ENCODE peak calls at places on chromosomes 2 and 18, in eight cellular contexts. H, S, Y, X, F, N, D and C are unnamed samples.

GRCh38 chr2:230067990-230068657 is 600 bp downstream of the SLC16A14 start:
- DNase-seq in S (peak), X (peak), Y (peak), N (peak), F (peak), D (peak), H (peak), C (peak)

GRCh38 chr2:117859924-117860647 is 45.6 kb downstream of the DDX18 start:
- DNase-seq in H (no peak), D (no peak), Y (no peak), S (no peak), F (no peak), X (no peak), N (peak), C (no peak)

GRCh38 chr18:34820360-34820759 is 110.3 kb downstream of the DTNA start:
- DNase-seq in Y (no peak), D (no peak), S (no peak), X (no peak), H (no peak), F (no peak), N (no peak), C (no peak)

GRCh38 chr2:150903461-150903860 is 358.2 kb downstream of the RBM43 start:
- DNase-seq in N (no peak), S (no peak), H (peak), Y (peak), X (no peak), F (no peak), D (no peak), C (peak)

GRCh38 chr2:60519259-60519863 is 34.1 kb downstream of the BCL11A start:
- DNase-seq in N (no peak), D (no peak), X (no peak), F (no peak), H (no peak), Y (peak), S (no peak), C (no peak)

GRCh38 chr18:68164909-68165308 is 550.0 kb downstream of the TMX3 start:
- DNase-seq in N (no peak), S (no peak), X (no peak), D (no peak), F (no peak), H (no peak), Y (no peak), C (no peak)

GRCh38 chr18:74731097-74731496 is 133.4 kb downstream of the ZNF407 start:
- DNase-seq in H (peak), X (no peak), D (no peak), Y (peak), N (no peak), F (no peak), S (no peak), C (peak)

GRCh38 chr2:98378901-98379300 is 32.6 kb downstream of the CNGA3 start:
- DNase-seq in D (no peak), F (no peak), N (no peak), S (no peak), H (no peak), X (peak), Y (peak), C (peak)

GRCh38 chr2:55014962-55015939 is 35.0 kb downstream of the RTN4 start:
- DNase-seq in N (no peak), F (no peak), D (peak), Y (peak), X (no peak), H (peak), S (no peak), C (peak)

GRCh38 chr2:38666578-38666926 is 638 bp downstream of the GALM start:
- DNase-seq in Y (peak), X (no peak), F (no peak), D (no peak), N (no peak), H (peak), S (no peak), C (no peak)

GRCh38 chr2:68732036-68732435 is 2.6 kb upstream of the ARHGAP25 start:
- DNase-seq in F (no peak), X (no peak), H (no peak), Y (no peak), N (no peak), D (no peak), S (no peak), C (no peak)

GRCh38 chr18:22223961-22224322 is 54.6 kb downstream of the GATA6 start:
- DNase-seq in Y (no peak), F (no peak), N (no peak), X (no peak), H (no peak), D (no peak), S (no peak), C (no peak)

GRCh38 chr2:48738806-48739205 is 16.7 kb downstream of the LHCGR start:
- DNase-seq in D (no peak), N (no peak), S (no peak), H (peak), Y (peak), F (no peak), X (no peak), C (peak)

GRCh38 chr18:8876887-8877286 is 171.5 kb downstream of the MTCL1 start:
- DNase-seq in D (no peak), H (no peak), S (no peak), N (no peak), F (no peak), X (no peak), Y (no peak), C (no peak)

GRCh38 chr2:118061135-118061955 is 26.9 kb upstream of the INSIG2 start:
- DNase-seq in S (no peak), D (no peak), X (no peak), F (peak), Y (peak), N (peak), H (peak), C (peak)

GRCh38 chr2:59149271-59149670 is 908.1 kb upstream of the FANCL start:
- DNase-seq in D (no peak), F (no peak), X (no peak), H (no peak), N (no peak), S (no peak), Y (no peak), C (no peak)

GRCh38 chr18:7545734-7546133 is 21.4 kb upstream of the PTPRM start:
- DNase-seq in X (no peak), H (peak), F (no peak), S (peak), D (no peak), Y (peak), N (no peak), C (peak)

GRCh38 chr2:239098288-239098970 is 250.5 kb downstream of the TWIST2 start:
- DNase-seq in S (no peak), H (no peak), F (no peak), Y (no peak), N (no peak), D (no peak), X (no peak), C (no peak)

GRCh38 chr2:39468574-39469331 is 31.7 kb upstream of the MAP4K3 start:
- DNase-seq in S (no peak), Y (peak), F (no peak), N (no peak), X (no peak), D (no peak), H (peak), C (peak)

GRCh38 chr2:101064868-101065549 is 62.9 kb downstream of the RPL31 start:
- DNase-seq in Y (peak), N (no peak), F (peak), S (no peak), H (peak), X (no peak), D (no peak), C (peak)

GRCh38 chr2:28952806-28953190 is 28.3 kb upstream of the TOGARAM2 start:
- DNase-seq in S (no peak), N (no peak), Y (no peak), X (no peak), F (no peak), D (no peak), H (no peak), C (no peak)

GRCh38 chr18:42155024-42155423 is 200.0 kb downstream of the PIK3C3 start:
- DNase-seq in D (peak), N (no peak), Y (no peak), S (no peak), X (no peak), F (no peak), H (no peak), C (no peak)

GRCh38 chr2:25222475-25223121 is 54.2 kb upstream of the POMC start:
- DNase-seq in Y (no peak), F (no peak), X (no peak), D (no peak), H (no peak), N (no peak), S (no peak), C (no peak)

GRCh38 chr2:188909036-188909435 is 65.1 kb upstream of the COL3A1 start:
- DNase-seq in Y (peak), N (no peak), H (peak), D (no peak), F (no peak), X (no peak), S (no peak), C (peak)

GRCh38 chr2:133026536-133027177 is 356.7 kb upstream of the LYPD1 start:
- DNase-seq in F (no peak), X (no peak), D (no peak), N (no peak), H (no peak), S (no peak), Y (peak), C (peak)

GRCh38 chr2:235126771-235127170 is 175.0 kb downstream of the SH3BP4 start:
- DNase-seq in F (no peak), D (no peak), S (no peak), Y (no peak), X (no peak), H (peak), N (no peak), C (no peak)

GRCh38 chr18:74604774-74605173 is 7.1 kb downstream of the ZNF407 start:
- DNase-seq in Y (peak), D (no peak), S (no peak), N (no peak), F (no peak), X (no peak), H (peak), C (peak)

GRCh38 chr2:159074605-159075004 is 106.2 kb downstream of the TANC1 start:
- DNase-seq in X (no peak), S (no peak), N (no peak), Y (no peak), F (no peak), H (no peak), D (no peak), C (no peak)

DNA sequence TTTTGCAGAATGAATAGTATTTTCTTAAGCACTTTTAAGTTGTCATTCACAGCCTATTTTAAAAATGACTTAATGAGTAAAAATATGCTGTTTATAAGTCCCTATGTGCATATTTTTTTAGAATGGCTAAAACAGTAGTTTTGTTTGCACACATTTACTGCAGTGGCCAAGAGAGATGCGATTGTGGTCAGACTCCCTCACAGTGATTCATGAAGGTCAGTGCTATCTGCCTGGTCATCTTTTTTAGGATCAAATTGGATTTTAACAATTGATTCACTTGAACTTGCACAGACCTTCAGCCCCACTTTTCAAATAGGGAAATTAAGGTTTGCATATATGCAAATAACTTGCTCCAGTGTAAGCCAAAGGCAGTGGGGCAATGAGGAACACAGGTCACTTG is 129.5 kb downstream of the MTX2 start:
- DNase-seq in S (no peak), X (no peak), Y (peak), H (peak), N (no peak), F (no peak), D (no peak), C (no peak)
- H3K4me3 ChIP-seq in S (no peak), X (no peak), Y (no peak), H (no peak), N (no peak), F (no peak), D (no peak), C (no peak)

GRCh38 chr18:3901811-3902210 is 451.8 kb downstream of the TGIF1 start:
- DNase-seq in F (no peak), N (no peak), Y (no peak), H (no peak), D (no peak), X (no peak), S (no peak), C (no peak)
- TF ChIP-seq CTCF in F (no peak), N (no peak), Y (no peak), H (no peak), D (no peak), X (no peak), S (no peak), C (no peak)

GRCh38 chr2:42052702-42053481 is 5.1 kb downstream of the PKDCC start:
- DNase-seq in F (no peak), D (no peak), S (peak), H (peak), Y (peak), N (no peak), X (no peak), C (peak)

GRCh38 chr2:42049411-42050349 is 1.9 kb downstream of the PKDCC start:
- DNase-seq in F (no peak), S (no peak), N (no peak), Y (no peak), H (peak), D (no peak), X (no peak), C (no peak)

GRCh38 chr2:42053482-42053790 is 5.6 kb downstream of the PKDCC start:
- DNase-seq in F (no peak), N (no peak), S (no peak), D (no peak), X (no peak), H (no peak), Y (no peak), C (no peak)

GRCh38 chr2:42050350-42051167 is 2.7 kb downstream of the PKDCC start:
- DNase-seq in F (no peak), S (no peak), D (no peak), Y (no peak), X (no peak), H (peak), N (no peak), C (peak)

DNA sequence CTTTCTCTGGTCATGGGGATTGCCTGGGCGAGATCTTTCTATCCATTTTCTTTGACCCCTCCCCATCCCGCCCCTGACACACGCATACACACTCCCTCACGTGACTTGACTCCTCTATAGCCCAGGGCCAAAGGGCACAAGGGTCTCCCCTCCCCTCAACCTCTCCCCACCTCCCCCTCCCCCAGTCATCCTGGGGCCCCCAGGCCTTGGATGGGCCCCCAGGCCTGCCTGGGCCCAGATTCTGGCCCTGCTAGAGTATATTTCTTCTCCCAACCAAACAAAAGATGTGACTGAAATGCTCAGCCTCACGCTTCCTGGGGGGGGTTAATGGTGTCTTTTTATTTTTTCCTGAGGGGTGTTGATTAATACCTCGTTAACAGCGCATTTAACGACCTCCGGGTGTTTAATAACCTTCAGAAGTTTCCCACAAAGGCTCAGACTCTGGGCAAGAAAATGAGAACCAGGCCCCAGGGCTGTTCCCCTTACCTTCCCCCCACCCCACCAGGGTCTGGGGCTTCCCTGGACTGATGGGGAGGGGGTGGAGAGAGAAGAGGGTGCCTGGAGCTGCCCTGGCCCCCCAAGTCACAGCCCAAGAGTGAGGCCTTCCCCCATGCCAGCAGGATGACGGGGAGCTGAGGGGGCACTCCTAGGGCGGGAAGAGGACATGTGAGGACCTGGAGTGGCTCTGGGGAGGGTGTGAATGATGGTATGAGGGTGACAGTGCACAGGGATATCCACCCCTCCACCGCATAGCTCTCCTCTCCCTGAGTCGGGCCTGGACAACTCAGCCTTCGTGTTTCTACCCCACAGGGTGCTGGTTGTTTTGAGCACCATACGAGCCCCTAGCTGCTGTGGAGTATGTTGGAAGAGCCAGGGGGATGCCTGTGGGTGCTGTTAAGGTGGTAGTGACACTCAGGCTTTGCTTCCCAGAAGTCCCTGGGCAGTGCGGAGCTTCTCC is 3.6 kb downstream of the PKDCC start:
- DNase-seq in S (no peak), F (no peak), N (no peak), D (no peak), H (no peak), X (no peak), Y (no peak), C (no peak)
- H3K4me3 ChIP-seq in S (peak), F (no peak), N (no peak), D (no peak), H (peak), X (peak), Y (peak), C (peak)

GRCh38 chr2:216008387-216008786 is 5.0 kb downstream of the MREG start:
- DNase-seq in N (no peak), Y (no peak), X (no peak), F (no peak), H (no peak), D (no peak), S (no peak), C (no peak)

GRCh38 chr2:216004408-216005283 is 8.7 kb downstream of the MREG start:
- DNase-seq in S (no peak), H (no peak), Y (no peak), D (no peak), F (peak), N (no peak), X (no peak), C (no peak)

GRCh38 chr2:216003876-216004275 is 9.5 kb downstream of the MREG start:
- DNase-seq in D (no peak), X (no peak), F (no peak), Y (no peak), H (no peak), S (no peak), N (no peak), C (no peak)

GRCh38 chr2:216002693-216003092 is 10.7 kb downstream of the MREG start:
- DNase-seq in S (no peak), Y (no peak), X (no peak), H (no peak), N (no peak), D (no peak), F (no peak), C (no peak)

GRCh38 chr2:216006164-216006663 is 7.1 kb downstream of the MREG start:
- DNase-seq in D (no peak), N (no peak), H (peak), Y (no peak), X (no peak), F (peak), S (peak), C (peak)
- TF ChIP-seq CTCF in D (no peak), N (no peak), H (no peak), Y (no peak), X (no peak), F (no peak), S (no peak), C (no peak)

DNA sequence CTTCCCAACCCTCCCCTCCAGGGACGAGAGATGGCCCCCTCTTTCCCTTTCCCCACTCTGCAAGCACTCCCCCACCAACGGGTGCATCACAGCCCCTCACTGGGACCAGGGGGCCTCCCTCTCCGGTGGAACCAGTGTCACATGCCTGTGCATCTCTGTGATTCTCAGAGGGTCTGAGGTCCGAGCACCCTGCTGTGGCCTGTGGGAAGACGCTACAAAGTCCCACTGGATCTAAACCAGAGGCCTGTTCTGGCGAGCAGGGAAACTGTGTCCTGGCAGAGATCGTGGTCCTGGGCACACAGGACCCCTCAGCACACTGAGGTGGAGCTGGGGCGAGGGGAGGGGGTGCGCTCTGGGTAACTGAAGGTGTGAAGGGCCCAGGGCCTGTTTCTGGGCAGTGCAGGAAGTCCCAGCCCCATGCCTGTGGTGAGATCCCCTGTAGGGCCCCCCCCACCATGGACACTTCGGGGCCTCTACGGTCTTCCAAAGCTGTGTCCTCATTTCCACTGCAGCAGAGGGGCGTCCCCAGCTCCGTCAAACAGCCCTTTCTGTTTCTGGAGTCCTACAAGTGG is 8.0 kb downstream of the SNORC start:
- DNase-seq in N (no peak), F (no peak), X (peak), D (no peak), Y (no peak), S (no peak), H (no peak), C (no peak)
- H3K4me3 ChIP-seq in N (no peak), F (no peak), X (no peak), D (no peak), Y (no peak), S (no peak), H (no peak), C (no peak)